ENCODE peak calls at places on chromosomes 11 and 22, in four cellular contexts. One of them, this sample, is unnamed. For H3K4me1, the result is how much of the 10 kb centered on the place peaks cover.

GRCh38 chr22:19767427-19768380 is 7.1 kb downstream of the TBX1 start:
- ATAC-seq in IMR-90: no peak
- ATAC-seq in GM12878: peak
- ATAC-seq in HCT116: peak
- ATAC-seq in this sample: peak

GRCh38 chr22:45216133-45217003 is 24.3 kb downstream of the KIAA0930 start:
- ATAC-seq in IMR-90: peak
- ATAC-seq in GM12878: no peak
- ATAC-seq in HCT116: no peak
- ATAC-seq in this sample: no peak

GRCh38 chr11:91308069-91308468 is 916.5 kb upstream of the FAT3 start:
- ATAC-seq in IMR-90: no peak
- ATAC-seq in GM12878: no peak
- ATAC-seq in HCT116: no peak
- ATAC-seq in this sample: no peak

GRCh38 chr11:14852571-14853177 is 39.4 kb downstream of the CYP2R1 start:
- ATAC-seq in IMR-90: no peak
- ATAC-seq in GM12878: no peak
- ATAC-seq in HCT116: no peak
- ATAC-seq in this sample: no peak

GRCh38 chr11:39651857-39652461 is 1807.5 kb downstream of the LRRC4C start:
- ATAC-seq in IMR-90: no peak
- ATAC-seq in GM12878: no peak
- ATAC-seq in HCT116: no peak
- ATAC-seq in this sample: no peak

GRCh38 chr22:44112191-44112590 is 68.5 kb upstream of the PARVG start:
- ATAC-seq in IMR-90: no peak
- ATAC-seq in GM12878: no peak
- ATAC-seq in HCT116: no peak
- ATAC-seq in this sample: no peak

GRCh38 chr11:67612751-67613150 is 6.0 kb downstream of the NDUFV1 start:
- ATAC-seq in IMR-90: no peak
- ATAC-seq in GM12878: no peak
- ATAC-seq in HCT116: no peak
- ATAC-seq in this sample: no peak

GRCh38 chr11:69333906-69334305 is 40.0 kb downstream of the MYEOV start:
- ATAC-seq in IMR-90: no peak
- ATAC-seq in GM12878: no peak
- ATAC-seq in HCT116: no peak
- ATAC-seq in this sample: no peak

GRCh38 chr11:83681045-83681781 is 395.0 kb upstream of the CCDC90B start:
- ATAC-seq in IMR-90: no peak
- ATAC-seq in GM12878: peak
- ATAC-seq in HCT116: no peak
- ATAC-seq in this sample: no peak

GRCh38 chr11:128553662-128554392 is 33.5 kb downstream of the ETS1 start:
- ATAC-seq in IMR-90: peak
- ATAC-seq in GM12878: no peak
- ATAC-seq in HCT116: peak
- ATAC-seq in this sample: no peak

GRCh38 chr11:11860103-11860979 is 18.6 kb downstream of the USP47 start:
- ATAC-seq in IMR-90: peak
- ATAC-seq in GM12878: no peak
- ATAC-seq in HCT116: no peak
- ATAC-seq in this sample: no peak

GRCh38 chr11:80916180-80916811 is 1475.5 kb upstream of the TENM4 start:
- ATAC-seq in IMR-90: no peak
- ATAC-seq in GM12878: no peak
- ATAC-seq in HCT116: no peak
- ATAC-seq in this sample: no peak

GRCh38 chr22:20982563-20982882 is 426 bp downstream of the LZTR1 start:
- ATAC-seq in IMR-90: peak
- ATAC-seq in GM12878: peak
- ATAC-seq in HCT116: peak
- ATAC-seq in this sample: no peak
- H3K27ac ChIP-seq in IMR-90: peak
- H3K27ac ChIP-seq in GM12878: peak
- H3K27ac ChIP-seq in HCT116: peak
- H3K27ac ChIP-seq in this sample: peak

GRCh38 chr22:21860640-21861039 is 6.8 kb downstream of the MAPK1 start:
- ATAC-seq in IMR-90: no peak
- ATAC-seq in GM12878: no peak
- ATAC-seq in HCT116: no peak
- ATAC-seq in this sample: no peak

GRCh38 chr22:21861290-21861848 is 6.1 kb downstream of the MAPK1 start:
- ATAC-seq in IMR-90: no peak
- ATAC-seq in GM12878: no peak
- ATAC-seq in HCT116: no peak
- ATAC-seq in this sample: no peak

GRCh38 chr22:21865041-21865440 is 2.4 kb downstream of the MAPK1 start:
- ATAC-seq in IMR-90: no peak
- ATAC-seq in GM12878: no peak
- ATAC-seq in HCT116: no peak
- ATAC-seq in this sample: no peak

GRCh38 chr22:21861856-21862255 is 5.6 kb downstream of the MAPK1 start:
- ATAC-seq in IMR-90: no peak
- ATAC-seq in GM12878: no peak
- ATAC-seq in HCT116: no peak
- ATAC-seq in this sample: no peak

GRCh38 chr22:21862386-21863242 is 4.8 kb downstream of the MAPK1 start:
- ATAC-seq in IMR-90: no peak
- ATAC-seq in GM12878: no peak
- ATAC-seq in HCT116: no peak
- ATAC-seq in this sample: no peak
- H3K4me1 ChIP-seq in IMR-90: under half
- H3K4me1 ChIP-seq in GM12878: under half
- H3K4me1 ChIP-seq in HCT116: under half
- H3K4me1 ChIP-seq in this sample: half or more

GRCh38 chr22:22691055-22691454 is 46.6 kb downstream of the GGTLC2 start:
- ATAC-seq in IMR-90: no peak
- ATAC-seq in GM12878: no peak
- ATAC-seq in HCT116: no peak
- ATAC-seq in this sample: no peak
- H3K27ac ChIP-seq in IMR-90: no peak
- H3K27ac ChIP-seq in GM12878: no peak
- H3K27ac ChIP-seq in HCT116: no peak
- H3K27ac ChIP-seq in this sample: no peak

GRCh38 chr11:2927851-2928604 is 1.2 kb downstream of the PHLDA2 start:
- ATAC-seq in IMR-90: peak
- ATAC-seq in GM12878: no peak
- ATAC-seq in HCT116: no peak
- ATAC-seq in this sample: no peak
- H3K4me1 ChIP-seq in IMR-90: under half
- H3K4me1 ChIP-seq in GM12878: under half
- H3K4me1 ChIP-seq in HCT116: half or more
- H3K4me1 ChIP-seq in this sample: under half

This sample was measured in gastroesophageal sphincter.